ENCODE peak calls at places on chromosomes 7 and 10, in ten cellular contexts. R is transverse colon; Z is tibial nerve; L is ovary; Y is cardiac muscle cell; T is CD8-positive, alpha-beta memory T cell; F is brain microvascular endothelial cell; K is coronary artery; A is A549; N is right cardiac atrium. E is an unnamed sample.

GRCh38 chr7:96178581-96178980 is 143.3 kb downstream of the SLC25A13 start:
- DNase-seq in R (no peak), Z (no peak), L (no peak), Y (peak), T (no peak), F (no peak), K (no peak), A (no peak), N (no peak), E (no peak)

GRCh38 chr7:19747740-19748339 is 25.6 kb downstream of the TMEM196 start:
- DNase-seq in R (no peak), Z (no peak), L (no peak), Y (peak), T (no peak), F (peak), K (no peak), A (peak), N (no peak), E (no peak)

GRCh38 chr7:46450871-46451270 is 529.8 kb upstream of the IGFBP3 start:
- DNase-seq in R (no peak), Z (no peak), L (no peak), Y (no peak), T (no peak), F (no peak), K (no peak), A (no peak), N (no peak), E (no peak)

GRCh38 chr7:155255660-155256059 is 42.0 kb upstream of the INSIG1 start:
- DNase-seq in R (no peak), Z (no peak), L (no peak), Y (no peak), T (no peak), F (no peak), K (no peak), A (no peak), N (no peak), E (no peak)

GRCh38 chr7:88307841-88308240 is 1.1 kb upstream of the STEAP4 start:
- DNase-seq in R (no peak), Z (no peak), L (no peak), Y (no peak), T (no peak), F (no peak), K (no peak), A (no peak), N (no peak), E (no peak)

GRCh38 chr7:139883814-139884213 is 54.8 kb downstream of the TBXAS1 start:
- DNase-seq in R (no peak), Z (no peak), L (no peak), Y (no peak), T (no peak), F (no peak), K (no peak), A (no peak), N (no peak), E (no peak)

GRCh38 chr10:67256984-67257383 is 331.1 kb downstream of the LRRTM3 start:
- DNase-seq in R (no peak), Z (no peak), L (no peak), Y (no peak), T (no peak), F (peak), K (no peak), A (no peak), N (no peak), E (no peak)

GRCh38 chr10:20984632-20985031 is 87.5 kb upstream of the NEBL start:
- DNase-seq in R (no peak), Z (no peak), L (no peak), Y (no peak), T (no peak), F (no peak), K (no peak), A (no peak), N (no peak), E (no peak)

GRCh38 chr10:21292763-21293517 is 232.5 kb downstream of the SKIDA1 start:
- DNase-seq in R (peak), Z (peak), L (peak), Y (peak), T (no peak), F (peak), K (peak), A (peak), N (peak), E (peak)

GRCh38 chr7:116582164-116582732 is 57.4 kb downstream of the CAV1 start:
- DNase-seq in R (no peak), Z (no peak), L (no peak), Y (no peak), T (no peak), F (peak), K (no peak), A (no peak), N (peak), E (peak)

GRCh38 chr7:79702116-79702515 is 248.6 kb upstream of the MAGI2 start:
- DNase-seq in R (no peak), Z (no peak), L (no peak), Y (no peak), T (no peak), F (peak), K (no peak), A (no peak), N (no peak), E (no peak)

GRCh38 chr10:70594161-70594560 is 8.4 kb downstream of the PRF1 start:
- DNase-seq in R (no peak), Z (no peak), L (no peak), Y (no peak), T (no peak), F (no peak), K (no peak), A (no peak), N (no peak), E (no peak)

GRCh38 chr7:5696346-5697100 is 84.9 kb downstream of the RNF216 start:
- DNase-seq in R (no peak), Z (no peak), L (no peak), Y (no peak), T (no peak), F (no peak), K (no peak), A (no peak), N (peak), E (no peak)

GRCh38 chr7:1248077-1248458 is 15.4 kb downstream of the UNCX start:
- DNase-seq in R (no peak), Z (no peak), L (no peak), Y (no peak), T (no peak), F (no peak), K (no peak), A (peak), N (peak), E (no peak)

GRCh38 chr10:95425592-95426465 is 135.0 kb upstream of the PDLIM1 start:
- DNase-seq in R (no peak), Z (no peak), L (no peak), Y (no peak), T (no peak), F (no peak), K (no peak), A (no peak), N (no peak), E (no peak)

GRCh38 chr7:139675127-139676110 is 102.4 kb downstream of the HIPK2 start:
- DNase-seq in R (no peak), Z (no peak), L (no peak), Y (no peak), T (no peak), F (peak), K (no peak), A (no peak), N (no peak), E (no peak)

GRCh38 chr7:106021211-106022067 is 58.4 kb downstream of the CDHR3 start:
- DNase-seq in R (no peak), Z (no peak), L (no peak), Y (peak), T (no peak), F (no peak), K (no peak), A (no peak), N (no peak), E (no peak)

GRCh38 chr7:100863406-100863950 is 3.7 kb upstream of the TRIP6 start:
- DNase-seq in R (no peak), Z (peak), L (no peak), Y (no peak), T (no peak), F (no peak), K (no peak), A (no peak), N (peak), E (no peak)

GRCh38 chr10:43126759-43127424 is 11.4 kb upstream of the CSGALNACT2 start:
- DNase-seq in R (peak), Z (no peak), L (peak), Y (no peak), T (no peak), F (no peak), K (peak), A (no peak), N (peak), E (no peak)

GRCh38 chr7:117216436-117217069 is 106.3 kb downstream of the WNT2 start:
- DNase-seq in R (no peak), Z (no peak), L (no peak), Y (peak), T (no peak), F (no peak), K (peak), A (no peak), N (no peak), E (no peak)

GRCh38 chr10:44383749-44384600 is 922 bp downstream of the CXCL12 start:
- DNase-seq in R (no peak), Z (no peak), L (peak), Y (peak), T (no peak), F (peak), K (peak), A (no peak), N (peak), E (no peak)

GRCh38 chr10:128576916-128577670 is 450.9 kb upstream of the MKI67 start:
- DNase-seq in R (no peak), Z (peak), L (no peak), Y (no peak), T (no peak), F (no peak), K (no peak), A (no peak), N (no peak), E (no peak)

GRCh38 chr10:87878664-87879459 is 15.4 kb downstream of the PTEN start:
- DNase-seq in R (no peak), Z (no peak), L (no peak), Y (no peak), T (no peak), F (peak), K (no peak), A (no peak), N (no peak), E (no peak)

GRCh38 chr10:87875929-87876571 is 12.6 kb downstream of the PTEN start:
- DNase-seq in R (no peak), Z (no peak), L (no peak), Y (no peak), T (no peak), F (no peak), K (no peak), A (no peak), N (no peak), E (no peak)

GRCh38 chr10:87872828-87873227 is 9.4 kb downstream of the PTEN start:
- DNase-seq in R (no peak), Z (no peak), L (no peak), Y (no peak), T (no peak), F (no peak), K (no peak), A (no peak), N (no peak), E (no peak)

GRCh38 chr10:87870154-87870553 is 6.7 kb downstream of the PTEN start:
- DNase-seq in R (no peak), Z (no peak), L (no peak), Y (no peak), T (no peak), F (no peak), K (no peak), A (no peak), N (no peak), E (no peak)

GRCh38 chr10:87873656-87874055 is 10.2 kb downstream of the PTEN start:
- DNase-seq in R (no peak), Z (no peak), L (no peak), Y (no peak), T (no peak), F (no peak), K (no peak), A (no peak), N (no peak), E (no peak)
- H3K4me3 ChIP-seq in R (no peak), Z (no peak), L (no peak), Y (no peak), T (no peak), F (no peak), K (peak), A (no peak), N (no peak), E (no peak)

GRCh38 chr10:7409732-7410168 is 1.1 kb downstream of the SFMBT2 start:
- DNase-seq in R (no peak), Z (no peak), L (no peak), Y (no peak), T (no peak), F (no peak), K (no peak), A (no peak), N (no peak), E (no peak)
- H3K27ac ChIP-seq in R (peak), Z (peak), L (peak), Y (no peak), T (peak), F (no peak), K (no peak), A (peak), N (peak), E (no peak)

DNA sequence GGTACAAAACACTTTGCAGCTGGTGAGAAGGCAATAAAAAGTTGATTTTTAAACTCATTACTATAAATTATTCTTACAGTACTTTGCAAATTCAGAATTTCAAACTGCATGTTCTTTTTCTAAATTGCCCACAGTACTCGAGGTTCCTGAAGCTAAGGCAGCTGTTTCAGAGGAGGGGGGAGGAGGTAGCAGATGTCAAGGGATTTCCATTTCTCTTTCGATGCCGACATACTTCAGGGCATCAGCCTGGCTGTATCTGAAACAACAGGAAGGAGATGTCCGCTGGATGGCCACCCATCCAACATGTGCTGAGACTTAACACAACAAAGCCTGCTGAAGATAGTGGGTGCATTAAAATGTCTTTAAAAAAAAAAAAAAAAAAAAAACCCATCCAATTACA is 76.6 kb downstream of the EZH2 start:
- DNase-seq in R (no peak), Z (no peak), L (no peak), Y (no peak), T (no peak), F (no peak), K (no peak), A (no peak), N (no peak), E (no peak)
- H3K4me3 ChIP-seq in R (no peak), Z (no peak), L (no peak), Y (no peak), T (no peak), F (no peak), K (no peak), A (no peak), N (no peak), E (no peak)

GRCh38 chr7:132112111-132112510 is 464.2 kb downstream of the PLXNA4 start:
- DNase-seq in R (no peak), Z (no peak), L (no peak), Y (no peak), T (no peak), F (no peak), K (no peak), A (no peak), N (no peak), E (no peak)

GRCh38 chr7:132115028-132115427 is 461.2 kb downstream of the PLXNA4 start:
- DNase-seq in R (no peak), Z (no peak), L (no peak), Y (no peak), T (no peak), F (no peak), K (no peak), A (no peak), N (no peak), E (no peak)

GRCh38 chr7:132115758-132116157 is 460.5 kb downstream of the PLXNA4 start:
- DNase-seq in R (no peak), Z (no peak), L (no peak), Y (no peak), T (no peak), F (no peak), K (no peak), A (no peak), N (no peak), E (no peak)

GRCh38 chr7:132112632-132113031 is 463.6 kb downstream of the PLXNA4 start:
- DNase-seq in R (no peak), Z (no peak), L (no peak), Y (no peak), T (no peak), F (no peak), K (no peak), A (no peak), N (no peak), E (no peak)

DNA sequence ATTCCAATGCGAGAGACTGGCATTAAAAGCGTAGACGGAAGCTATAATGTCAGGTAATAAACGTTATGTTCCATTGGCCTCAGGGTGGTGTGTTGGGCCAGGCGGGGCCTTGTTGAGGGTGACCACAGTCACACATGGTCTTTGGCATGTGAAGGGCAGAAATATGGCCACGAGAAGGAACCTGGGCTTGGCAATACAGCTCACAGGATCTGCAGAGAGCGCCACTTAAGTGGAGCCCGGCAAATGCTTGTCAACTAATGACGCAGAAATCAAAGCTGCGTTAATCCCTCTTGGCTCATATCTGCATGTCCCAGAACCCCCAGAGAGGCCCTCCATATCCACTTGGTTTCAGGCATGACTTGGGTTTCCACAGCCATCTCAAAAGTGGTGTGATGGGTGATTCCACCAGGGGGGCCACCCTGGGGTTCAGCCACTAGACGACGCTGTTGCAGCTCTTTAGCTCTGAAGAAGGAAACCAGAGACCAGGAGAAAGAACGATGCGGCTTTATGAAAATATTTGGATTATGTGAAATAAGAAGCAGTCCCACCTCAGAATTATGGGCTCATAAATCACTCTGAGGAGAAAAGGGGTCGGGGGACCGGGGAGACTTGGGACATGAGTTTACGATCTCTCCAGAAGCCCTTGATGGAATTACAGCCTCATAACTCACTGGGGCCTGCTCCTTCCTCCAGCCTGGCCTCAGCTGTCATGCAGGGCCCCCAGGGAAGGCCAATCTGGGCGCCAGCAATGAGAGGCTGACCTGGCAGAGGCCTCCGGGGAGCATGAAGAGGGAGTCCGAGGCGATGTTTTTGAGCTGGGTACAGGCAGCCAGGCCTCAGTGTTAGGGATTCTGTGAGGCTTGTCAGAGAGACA is 462.5 kb downstream of the PLXNA4 start:
- DNase-seq in R (no peak), Z (no peak), L (no peak), Y (no peak), T (no peak), F (no peak), K (peak), A (no peak), N (no peak), E (no peak)
- H3K27ac ChIP-seq in R (no peak), Z (no peak), L (no peak), Y (no peak), T (no peak), F (no peak), K (no peak), A (peak), N (no peak), E (no peak)